ENCODE peak calls at places on chromosomes 1 and 21, in five cellular contexts. X is CD4-positive, alpha-beta T cell; T is foreskin fibroblast; D is H9; P is tibial nerve. H is an unnamed sample.

GRCh38 chr1:227560393-227560792 is 3.0 kb upstream of the ZNF678 start:
- DNase-seq in X (no peak), T (no peak), D (no peak), P (no peak), H (peak; percentile 30)

GRCh38 chr1:201561604-201562003 is 22.7 kb downstream of the NAV1 start:
- DNase-seq in X (no peak), T (no peak), D (no peak), P (no peak), H (no peak)

GRCh38 chr1:87560961-87561360 is 232.3 kb downstream of the LMO4 start:
- DNase-seq in X (no peak), T (peak; percentile 4), D (no peak), P (no peak), H (no peak)

GRCh38 chr1:81170721-81171120 is 630.0 kb upstream of the ADGRL2 start:
- DNase-seq in X (no peak), T (no peak), D (no peak), P (no peak), H (no peak)

GRCh38 chr1:175629318-175629694 is 114.1 kb downstream of the TNR start:
- DNase-seq in X (no peak), T (no peak), D (peak; percentile 38), P (no peak), H (no peak)

GRCh38 chr1:231160851-231161710 is 777 bp upstream of the TRIM67 start:
- DNase-seq in X (no peak), T (no peak), D (no peak), P (no peak), H (peak; percentile 65)

GRCh38 chr1:161082996-161083742 is 6.2 kb downstream of the NECTIN4 start:
- DNase-seq in X (no peak), T (peak; percentile 96), D (no peak), P (peak; percentile 40), H (peak; percentile 75)

GRCh38 chr1:225441314-225442119 is 13.7 kb upstream of the LBR start:
- DNase-seq in X (no peak), T (no peak), D (no peak), P (no peak), H (no peak)

GRCh38 chr21:38768385-38769071 is 37.2 kb upstream of the ETS2 start:
- DNase-seq in X (no peak), T (peak; percentile 89), D (no peak), P (no peak), H (no peak)

GRCh38 chr1:50553921-50554320 is 130.7 kb upstream of the DMRTA2 start:
- DNase-seq in X (no peak), T (peak; percentile 4), D (no peak), P (no peak), H (no peak)

GRCh38 chr1:238789916-238790667 is 596.3 kb upstream of the CHRM3 start:
- DNase-seq in X (no peak), T (no peak), D (peak; percentile 58), P (no peak), H (peak; percentile 73)

GRCh38 chr21:33789697-33790096 is 125.9 kb downstream of the ATP5PO start:
- DNase-seq in X (no peak), T (peak; percentile 36), D (no peak), P (no peak), H (no peak)

GRCh38 chr1:171809834-171810233 is 28.4 kb downstream of the METTL13 start:
- DNase-seq in X (no peak), T (no peak), D (no peak), P (no peak), H (no peak)

GRCh38 chr1:37932759-37933158 is 14.1 kb downstream of the INPP5B start:
- DNase-seq in X (no peak), T (peak; percentile 78), D (no peak), P (no peak), H (no peak)

GRCh38 chr21:45618287-45618686 is 25.2 kb upstream of the PCBP3 start:
- DNase-seq in X (no peak), T (peak; percentile 69), D (peak; percentile 16), P (no peak), H (peak; percentile 18)

GRCh38 chr1:115198938-115199337 is 109.6 kb upstream of the TSPAN2 start:
- DNase-seq in X (no peak), T (peak; percentile 88), D (no peak), P (no peak), H (no peak)

GRCh38 chr1:82604524-82604923 is 803.8 kb downstream of the ADGRL2 start:
- DNase-seq in X (no peak), T (no peak), D (peak; percentile 45), P (no peak), H (peak; percentile 74)

GRCh38 chr1:109304221-109304915 is 2.4 kb downstream of the MYBPHL start:
- DNase-seq in X (no peak), T (no peak), D (no peak), P (peak; percentile 36), H (no peak)

GRCh38 chr1:42925132-42925769 is 33.4 kb downstream of the SLC2A1 start:
- DNase-seq in X (no peak), T (peak; percentile 36), D (no peak), P (no peak), H (peak; percentile 55)

GRCh38 chr1:42926235-42926869 is 32.3 kb downstream of the SLC2A1 start:
- DNase-seq in X (no peak), T (no peak), D (no peak), P (no peak), H (peak; percentile 43)

GRCh38 chr1:42922687-42923366 is 35.8 kb downstream of the SLC2A1 start:
- DNase-seq in X (peak; percentile 38), T (peak; percentile 79), D (peak; percentile 88), P (no peak), H (peak; percentile 92)

GRCh38 chr1:42923367-42924248 is 35.1 kb downstream of the SLC2A1 start:
- DNase-seq in X (no peak), T (no peak), D (no peak), P (no peak), H (no peak)

DNA sequence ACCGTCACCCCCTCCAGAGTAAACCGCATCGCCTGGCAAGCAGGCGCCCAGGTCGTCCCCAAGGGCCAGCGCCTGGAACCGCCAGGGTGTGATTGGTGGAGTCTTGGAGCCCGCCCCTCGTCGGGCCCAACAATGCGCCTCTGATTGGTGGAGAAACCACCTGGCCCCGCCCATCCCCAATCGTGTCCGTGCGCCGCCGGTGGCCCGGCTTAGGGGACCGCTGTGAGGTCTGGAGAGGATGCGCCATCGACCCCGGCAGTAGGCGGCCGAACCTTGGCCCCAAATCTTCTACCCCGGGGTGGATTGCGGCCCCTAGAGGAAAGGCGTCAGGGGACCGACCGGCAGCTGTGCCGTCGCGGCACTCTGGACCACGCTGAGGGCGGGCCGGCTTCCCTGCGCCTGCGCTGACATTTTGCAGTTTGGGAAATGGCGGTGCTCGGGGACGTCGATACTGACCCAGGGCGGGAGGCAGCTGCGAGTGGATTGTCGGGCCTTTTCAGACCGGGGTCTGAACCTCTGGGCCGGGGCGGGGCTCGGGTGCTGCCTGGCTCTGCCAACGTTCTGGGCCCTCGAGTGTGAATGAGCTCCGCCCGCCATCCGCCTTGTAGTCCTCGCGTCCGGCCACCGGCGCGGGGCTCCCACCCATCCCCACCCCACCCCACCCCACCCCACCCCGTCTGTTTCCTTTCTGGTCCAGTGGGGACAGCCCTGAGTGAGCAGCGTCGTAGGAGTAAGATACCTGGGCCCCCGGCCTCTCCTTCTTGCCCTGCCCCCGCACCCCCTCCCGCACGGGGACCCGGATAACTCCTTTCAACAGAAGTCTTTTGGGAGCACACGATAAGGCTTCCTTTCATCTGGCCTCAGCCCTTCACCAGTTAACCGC is 34.2 kb downstream of the SLC2A1 start:
- DNase-seq in X (peak; percentile 82), T (peak; percentile 96), D (peak; percentile 97), P (peak; percentile 91), H (peak; percentile 98)
- TF ChIP-seq CTCF in X (no peak), T (no peak), D (peak; percentile 55), P (peak; percentile 69), H (peak; percentile 54)

GRCh38 chr1:40665335-40666171 is at the start of gene RIMS3:
- DNase-seq in X (peak; percentile 72), T (peak; percentile 80), D (peak; percentile 83), P (peak; percentile 41), H (peak; percentile 97)
- TF ChIP-seq CTCF in X (no peak), T (no peak), D (peak; percentile 53), P (no peak), H (peak; percentile 66)

GRCh38 chr1:156451486-156452184 is 48.9 kb downstream of the MEF2D start:
- DNase-seq in X (no peak), T (no peak), D (no peak), P (no peak), H (no peak)
- TF ChIP-seq CTCF in X (no peak), T (no peak), D (peak; percentile 38), P (no peak), H (peak; percentile 51)

DNA sequence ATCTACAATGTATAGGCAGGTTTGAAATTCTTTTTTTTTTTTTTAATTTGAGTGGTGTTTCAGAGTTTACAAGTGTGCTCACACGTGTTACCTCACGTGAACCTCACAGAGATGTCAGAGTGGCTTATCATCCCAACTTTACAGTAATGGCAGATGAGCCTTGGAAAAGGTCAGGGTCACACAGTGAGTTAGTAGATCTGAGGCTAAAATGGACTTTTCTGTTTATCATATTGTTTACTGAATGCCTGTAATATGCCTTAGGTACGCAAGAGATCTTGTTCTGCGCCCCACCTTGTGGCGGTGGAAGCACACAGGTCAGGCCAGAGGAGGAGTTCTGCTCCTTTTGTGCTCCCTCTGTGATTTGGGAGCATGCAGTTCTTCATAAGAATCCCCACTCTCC is 80.0 kb downstream of the DYRK1A start:
- DNase-seq in X (no peak), T (no peak), D (no peak), P (no peak), H (peak; percentile 68)
- TF ChIP-seq CTCF in X (no peak), T (no peak), D (peak; percentile 54), P (no peak), H (peak; percentile 60)

GRCh38 chr1:207896547-207896946 is 14.4 kb downstream of the CD34 start:
- DNase-seq in X (no peak), T (no peak), D (no peak), P (no peak), H (no peak)
- TF ChIP-seq CTCF in X (no peak), T (no peak), D (no peak), P (no peak), H (no peak)